ENCODE peak calls at places on chromosomes 11 and 22, in five cellular contexts. One of them, this sample, is unnamed.

GRCh38 chr11:76391039-76391438 is 9.9 kb downstream of the GVQW3 start:
- DNase-seq in IMR-90: no peak
- DNase-seq in H1: no peak
- DNase-seq in H9: no peak
- DNase-seq in trophoblast cell: no peak
- DNase-seq in this sample: no peak

GRCh38 chr11:43072911-43073310 is 238.9 kb upstream of the API5 start:
- DNase-seq in IMR-90: no peak
- DNase-seq in H1: no peak
- DNase-seq in H9: no peak
- DNase-seq in trophoblast cell: no peak
- DNase-seq in this sample: no peak

GRCh38 chr11:83292709-83293435 is 6.7 kb upstream of the CCDC90B start:
- DNase-seq in IMR-90: peak; percentile 73
- DNase-seq in H1: no peak
- DNase-seq in H9: peak; percentile 43
- DNase-seq in trophoblast cell: peak; percentile 23
- DNase-seq in this sample: peak; percentile 58

GRCh38 chr22:21612858-21613257 is 17.0 kb downstream of the YDJC start:
- DNase-seq in IMR-90: no peak
- DNase-seq in H1: no peak
- DNase-seq in H9: no peak
- DNase-seq in trophoblast cell: no peak
- DNase-seq in this sample: no peak

GRCh38 chr11:134033696-134034491 is 35.0 kb upstream of the JAM3 start:
- DNase-seq in IMR-90: peak; percentile 85
- DNase-seq in H1: peak; percentile 78
- DNase-seq in H9: peak; percentile 95
- DNase-seq in trophoblast cell: peak; percentile 46
- DNase-seq in this sample: peak; percentile 72

GRCh38 chr11:132874638-132875037 is 657.7 kb downstream of the OPCML start:
- DNase-seq in IMR-90: peak; percentile 95
- DNase-seq in H1: no peak
- DNase-seq in H9: no peak
- DNase-seq in trophoblast cell: no peak
- DNase-seq in this sample: no peak

GRCh38 chr11:134069426-134069921 is 602 bp downstream of the JAM3 start:
- DNase-seq in IMR-90: peak; percentile 31
- DNase-seq in H1: no peak
- DNase-seq in H9: no peak
- DNase-seq in trophoblast cell: no peak
- DNase-seq in this sample: no peak

GRCh38 chr11:16785520-16786128 is 47.2 kb downstream of the C11orf58 start:
- DNase-seq in IMR-90: peak; percentile 75
- DNase-seq in H1: peak; percentile 76
- DNase-seq in H9: peak; percentile 76
- DNase-seq in trophoblast cell: peak; percentile 46
- DNase-seq in this sample: peak; percentile 67

GRCh38 chr22:22906907-22907550 is 19.4 kb downstream of the IGLL5 start:
- DNase-seq in IMR-90: no peak
- DNase-seq in H1: no peak
- DNase-seq in H9: no peak
- DNase-seq in trophoblast cell: no peak
- DNase-seq in this sample: no peak

GRCh38 chr11:129285387-129285786 is 90.3 kb upstream of the BARX2 start:
- DNase-seq in IMR-90: no peak
- DNase-seq in H1: no peak
- DNase-seq in H9: no peak
- DNase-seq in trophoblast cell: no peak
- DNase-seq in this sample: no peak

GRCh38 chr22:31947296-31947695 is 3.0 kb downstream of the YWHAH start:
- DNase-seq in IMR-90: no peak
- DNase-seq in H1: no peak
- DNase-seq in H9: no peak
- DNase-seq in trophoblast cell: peak; percentile 51
- DNase-seq in this sample: no peak

GRCh38 chr11:469684-470667 is 19.9 kb downstream of the PTDSS2 start:
- DNase-seq in IMR-90: peak; percentile 81
- DNase-seq in H1: no peak
- DNase-seq in H9: no peak
- DNase-seq in trophoblast cell: no peak
- DNase-seq in this sample: no peak

GRCh38 chr11:64287676-64288352 is 2.2 kb downstream of the GPR137 start:
- DNase-seq in IMR-90: no peak
- DNase-seq in H1: no peak
- DNase-seq in H9: no peak
- DNase-seq in trophoblast cell: no peak
- DNase-seq in this sample: no peak

GRCh38 chr11:110148775-110149744 is 55.9 kb downstream of the ZC3H12C start:
- DNase-seq in IMR-90: peak; percentile 92
- DNase-seq in H1: no peak
- DNase-seq in H9: no peak
- DNase-seq in trophoblast cell: peak; percentile 26
- DNase-seq in this sample: no peak

GRCh38 chr11:1401656-1402221 is 12.0 kb downstream of the BRSK2 start:
- DNase-seq in IMR-90: peak; percentile 48
- DNase-seq in H1: peak; percentile 92
- DNase-seq in H9: peak; percentile 77
- DNase-seq in trophoblast cell: peak; percentile 34
- DNase-seq in this sample: peak; percentile 76

GRCh38 chr11:95230054-95231034 is 658 bp downstream of the SESN3 start:
- DNase-seq in IMR-90: no peak
- DNase-seq in H1: peak; percentile 66
- DNase-seq in H9: peak; percentile 32
- DNase-seq in trophoblast cell: peak; percentile 14
- DNase-seq in this sample: peak; percentile 21

GRCh38 chr11:37788141-37788877 is 1190.3 kb upstream of the RAG2 start:
- DNase-seq in IMR-90: peak; percentile 91
- DNase-seq in H1: no peak
- DNase-seq in H9: no peak
- DNase-seq in trophoblast cell: no peak
- DNase-seq in this sample: no peak

GRCh38 chr11:16895306-16895705 is 118.9 kb downstream of the PLEKHA7 start:
- DNase-seq in IMR-90: no peak
- DNase-seq in H1: no peak
- DNase-seq in H9: no peak
- DNase-seq in trophoblast cell: no peak
- DNase-seq in this sample: no peak

GRCh38 chr11:76763573-76764348 is 19.4 kb upstream of the TSKU start:
- DNase-seq in IMR-90: peak; percentile 95
- DNase-seq in H1: no peak
- DNase-seq in H9: no peak
- DNase-seq in trophoblast cell: no peak
- DNase-seq in this sample: no peak

GRCh38 chr11:3855808-3856491 is 486 bp downstream of the STIM1 start:
- DNase-seq in IMR-90: no peak
- DNase-seq in H1: peak; percentile 63
- DNase-seq in H9: peak; percentile 55
- DNase-seq in trophoblast cell: peak; percentile 3
- DNase-seq in this sample: no peak

GRCh38 chr11:65896009-65896999 is 3.9 kb downstream of the FOSL1 start:
- DNase-seq in IMR-90: no peak
- DNase-seq in H1: no peak
- DNase-seq in H9: no peak
- DNase-seq in trophoblast cell: no peak
- DNase-seq in this sample: no peak

GRCh38 chr22:27804683-27805297 is 3.2 kb upstream of the MN1 start:
- DNase-seq in IMR-90: peak; percentile 64
- DNase-seq in H1: peak; percentile 86
- DNase-seq in H9: peak; percentile 79
- DNase-seq in trophoblast cell: peak; percentile 24
- DNase-seq in this sample: peak; percentile 64

DNA sequence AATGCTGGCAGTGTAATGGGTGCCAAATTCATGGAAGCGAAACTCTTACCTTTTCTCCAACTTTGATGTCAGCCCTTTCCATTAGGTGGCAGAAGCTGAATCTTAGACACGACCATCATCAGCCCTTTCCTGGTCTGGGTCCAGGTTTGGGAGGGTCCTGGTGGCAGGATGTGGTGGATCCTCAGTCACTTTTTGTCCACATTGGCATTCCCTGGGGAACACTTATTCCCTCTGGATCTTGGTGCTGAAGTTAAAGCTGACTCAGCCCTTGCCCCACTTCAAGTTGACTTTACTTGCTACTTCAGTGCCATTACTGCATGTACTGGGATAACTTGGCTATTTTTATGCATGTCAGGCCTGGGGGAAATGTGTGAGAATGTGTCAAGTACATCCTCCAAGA is 16.7 kb upstream of the NTM start:
- DNase-seq in IMR-90: no peak
- DNase-seq in H1: no peak
- DNase-seq in H9: no peak
- DNase-seq in trophoblast cell: no peak
- DNase-seq in this sample: no peak
- H4K91ac ChIP-seq in IMR-90: no peak overlapping the region
- H4K91ac ChIP-seq in H1: peak overlapping the region; percentile 45
- H4K91ac ChIP-seq in H9: no peak overlapping the region
- H4K91ac ChIP-seq in trophoblast cell: no peak overlapping the region
- H4K91ac ChIP-seq in this sample: no peak overlapping the region

GRCh38 chr22:30436196-30436595 is 10.6 kb downstream of the MTFP1 start:
- DNase-seq in IMR-90: no peak
- DNase-seq in H1: no peak
- DNase-seq in H9: no peak
- DNase-seq in trophoblast cell: no peak
- DNase-seq in this sample: no peak

GRCh38 chr22:30434775-30435315 is 9.3 kb downstream of the MTFP1 start:
- DNase-seq in IMR-90: no peak
- DNase-seq in H1: no peak
- DNase-seq in H9: no peak
- DNase-seq in trophoblast cell: no peak
- DNase-seq in this sample: no peak

GRCh38 chr22:30433227-30433626 is 7.7 kb downstream of the MTFP1 start:
- DNase-seq in IMR-90: no peak
- DNase-seq in H1: no peak
- DNase-seq in H9: no peak
- DNase-seq in trophoblast cell: no peak
- DNase-seq in this sample: no peak

GRCh38 chr22:30433773-30434172 is 8.2 kb downstream of the MTFP1 start:
- DNase-seq in IMR-90: no peak
- DNase-seq in H1: no peak
- DNase-seq in H9: no peak
- DNase-seq in trophoblast cell: no peak
- DNase-seq in this sample: no peak

GRCh38 chr22:30435674-30436126 is 10.1 kb downstream of the MTFP1 start:
- DNase-seq in IMR-90: no peak
- DNase-seq in H1: no peak
- DNase-seq in H9: no peak
- DNase-seq in trophoblast cell: no peak
- DNase-seq in this sample: no peak
- H4K91ac ChIP-seq in IMR-90: no peak overlapping the region
- H4K91ac ChIP-seq in H1: no peak overlapping the region
- H4K91ac ChIP-seq in H9: no peak overlapping the region
- H4K91ac ChIP-seq in trophoblast cell: no peak overlapping the region
- H4K91ac ChIP-seq in this sample: no peak overlapping the region

DNA sequence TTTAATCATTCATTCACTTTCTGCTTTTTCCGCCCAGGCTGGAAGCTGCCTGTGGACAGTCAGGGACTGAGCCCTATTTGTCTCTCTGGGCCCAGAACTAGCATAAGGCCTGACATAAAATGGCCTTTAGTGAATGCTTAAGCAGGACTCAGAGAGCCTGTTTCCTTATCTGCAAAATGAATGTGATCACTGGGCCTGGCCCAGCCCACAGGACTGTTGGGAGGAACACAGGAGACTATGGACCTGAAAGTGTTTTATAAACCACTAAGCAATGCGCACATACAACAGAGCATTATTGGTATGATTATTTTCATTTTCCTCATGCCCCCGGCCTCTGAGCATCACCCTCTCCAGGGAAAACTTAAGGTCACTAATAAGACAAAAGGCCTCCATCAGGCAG is 3.9 kb upstream of the MYH9 start:
- DNase-seq in IMR-90: no peak
- DNase-seq in H1: no peak
- DNase-seq in H9: no peak
- DNase-seq in trophoblast cell: no peak
- DNase-seq in this sample: no peak
- H4K91ac ChIP-seq in IMR-90: no peak overlapping the region
- H4K91ac ChIP-seq in H1: no peak overlapping the region
- H4K91ac ChIP-seq in H9: no peak overlapping the region
- H4K91ac ChIP-seq in trophoblast cell: no peak overlapping the region
- H4K91ac ChIP-seq in this sample: no peak overlapping the region

DNA sequence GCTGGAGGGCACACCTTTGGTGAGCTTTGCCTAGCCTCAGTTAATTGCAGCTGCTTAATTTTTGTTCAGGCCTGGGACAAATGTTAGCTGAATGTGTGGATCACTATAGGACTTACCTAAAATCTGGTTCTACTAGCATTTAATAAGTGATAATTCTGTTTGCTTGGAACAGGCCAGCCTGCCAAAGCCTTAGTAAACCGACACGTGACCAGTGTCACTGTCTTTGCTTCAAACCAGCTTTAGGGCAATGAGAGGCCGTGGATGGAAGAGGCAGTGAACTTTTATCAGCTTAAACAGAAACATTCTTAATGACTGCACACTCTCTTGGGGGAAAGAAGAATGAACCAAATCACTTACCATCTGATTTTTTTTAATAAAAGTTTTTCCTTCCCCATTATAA is 10.8 kb downstream of the PARVA start:
- DNase-seq in IMR-90: no peak
- DNase-seq in H1: no peak
- DNase-seq in H9: no peak
- DNase-seq in trophoblast cell: no peak
- DNase-seq in this sample: no peak
- H4K91ac ChIP-seq in IMR-90: peak overlapping the region; percentile 11
- H4K91ac ChIP-seq in H1: no peak overlapping the region
- H4K91ac ChIP-seq in H9: no peak overlapping the region
- H4K91ac ChIP-seq in trophoblast cell: no peak overlapping the region
- H4K91ac ChIP-seq in this sample: no peak overlapping the region

GRCh38 chr11:21072517-21072916 is 403.1 kb downstream of the NELL1 start:
- DNase-seq in IMR-90: no peak
- DNase-seq in H1: no peak
- DNase-seq in H9: no peak
- DNase-seq in trophoblast cell: no peak
- DNase-seq in this sample: no peak
- H4K91ac ChIP-seq in IMR-90: no peak overlapping the region
- H4K91ac ChIP-seq in H1: no peak overlapping the region
- H4K91ac ChIP-seq in H9: no peak overlapping the region
- H4K91ac ChIP-seq in trophoblast cell: no peak overlapping the region
- H4K91ac ChIP-seq in this sample: no peak overlapping the region

DNA sequence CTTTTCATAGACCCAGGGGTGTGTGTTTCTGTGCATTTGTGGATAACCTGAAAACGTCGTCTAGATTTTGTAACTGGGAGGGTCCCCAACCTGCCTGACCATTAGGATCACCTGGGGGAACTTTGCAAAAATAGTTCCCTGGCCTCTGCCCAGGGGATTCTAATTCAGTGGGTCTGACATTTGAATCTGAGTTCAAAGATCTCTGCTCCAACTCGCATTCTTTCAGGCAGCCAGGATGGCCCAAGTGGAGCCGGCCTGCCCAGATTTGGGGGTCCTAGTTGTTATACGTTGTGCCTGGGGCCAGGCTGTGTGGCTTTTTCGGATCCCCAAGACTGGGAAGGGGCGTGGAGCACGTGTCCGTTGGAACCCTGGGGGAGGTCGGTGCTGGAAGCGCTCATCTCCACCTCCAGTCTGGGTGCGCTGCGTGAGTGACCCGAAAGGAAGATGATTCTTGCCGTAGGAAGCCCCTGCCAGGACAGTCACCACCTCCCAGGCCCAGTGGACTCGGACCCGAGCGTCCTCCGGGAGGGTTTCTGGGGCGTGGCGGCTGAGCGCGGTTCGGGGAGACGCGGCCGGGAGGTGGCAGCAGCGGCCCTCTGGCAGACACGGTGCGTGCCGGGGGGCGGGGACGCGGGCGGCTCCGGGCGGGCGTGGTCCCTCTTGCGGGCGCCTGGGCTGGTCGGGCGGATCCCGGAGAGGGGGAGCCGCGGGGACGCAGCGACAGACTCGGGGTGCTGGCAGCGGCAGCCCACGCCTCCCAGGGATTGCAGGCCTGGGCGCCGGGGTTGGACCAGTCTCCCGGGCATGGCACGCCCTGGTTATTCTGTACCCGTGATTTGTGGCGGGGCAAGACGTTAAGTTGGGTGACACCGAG is 29.2 kb upstream of the PLET1 start:
- DNase-seq in IMR-90: peak; percentile 35
- DNase-seq in H1: peak; percentile 94
- DNase-seq in H9: peak; percentile 85
- DNase-seq in trophoblast cell: peak; percentile 40
- DNase-seq in this sample: peak; percentile 53
- H4K91ac ChIP-seq in IMR-90: peak overlapping the region; percentile 93
- H4K91ac ChIP-seq in H1: no peak overlapping the region
- H4K91ac ChIP-seq in H9: no peak overlapping the region
- H4K91ac ChIP-seq in trophoblast cell: peak overlapping the region; percentile 0
- H4K91ac ChIP-seq in this sample: no peak overlapping the region

This sample was measured in neuronal stem cell.